ENCODE peak calls at places on chromosomes 11 and 22, in ten cellular contexts. R is sigmoid colon, I is heart left ventricle, T is cardiac muscle cell, H is uterus, D is esophagus muscularis mucosa, L is HAP-1, O is suprapubic skin, X is tibial nerve, C is mammary epithelial cell. J is an unnamed sample.

GRCh38 chr11:93444671-93445073 is 98.5 kb downstream of the SMCO4 start:
- DNase-seq in R (no peak), I (no peak), T (peak; percentile 23), H (no peak), D (no peak), L (peak; percentile 52), O (no peak), X (no peak), C (peak; percentile 90), J (no peak)

GRCh38 chr11:102552447-102553200 is 22.1 kb upstream of the MMP7 start:
- DNase-seq in R (no peak), I (no peak), T (peak; percentile 10), H (no peak), D (no peak), L (no peak), O (no peak), X (no peak), C (peak; percentile 92), J (no peak)

GRCh38 chr11:112318193-112318592 is 57.5 kb upstream of the PLET1 start:
- DNase-seq in R (no peak), I (no peak), T (peak; percentile 91), H (no peak), D (no peak), L (no peak), O (no peak), X (no peak), C (peak; percentile 90), J (no peak)

GRCh38 chr11:78562398-78562797 is 12.3 kb downstream of the NARS2 start:
- DNase-seq in R (no peak), I (no peak), T (peak; percentile 71), H (no peak), D (no peak), L (no peak), O (no peak), X (no peak), C (no peak), J (no peak)

GRCh38 chr11:118923721-118924587 is 1.8 kb downstream of the BCL9L start:
- DNase-seq in R (peak; percentile 65), I (no peak), T (no peak), H (no peak), D (no peak), L (no peak), O (no peak), X (no peak), C (peak; percentile 35), J (no peak)

GRCh38 chr11:10350341-10350740 is 45.5 kb downstream of the ADM start:
- DNase-seq in R (no peak), I (no peak), T (peak; percentile 70), H (no peak), D (peak; percentile 55), L (no peak), O (no peak), X (no peak), C (peak; percentile 66), J (no peak)

GRCh38 chr11:94147433-94147845 is 18.8 kb downstream of the PANX1 start:
- DNase-seq in R (no peak), I (no peak), T (no peak), H (no peak), D (no peak), L (no peak), O (no peak), X (no peak), C (no peak), J (no peak)

GRCh38 chr11:86099727-86100320 is 30.9 kb upstream of the PICALM start:
- DNase-seq in R (no peak), I (no peak), T (peak; percentile 17), H (no peak), D (no peak), L (no peak), O (no peak), X (no peak), C (peak; percentile 86), J (no peak)

GRCh38 chr11:16953620-16954019 is 60.6 kb downstream of the PLEKHA7 start:
- DNase-seq in R (no peak), I (no peak), T (no peak), H (no peak), D (no peak), L (no peak), O (no peak), X (no peak), C (no peak), J (no peak)

GRCh38 chr11:11288972-11289616 is 64.0 kb downstream of the CSNK2A3 start:
- DNase-seq in R (peak; percentile 48), I (no peak), T (no peak), H (no peak), D (no peak), L (no peak), O (peak; percentile 7), X (no peak), C (no peak), J (no peak)

GRCh38 chr22:37178350-37179125 is 9.5 kb downstream of the C1QTNF6 start:
- DNase-seq in R (no peak), I (peak; percentile 48), T (peak; percentile 72), H (no peak), D (no peak), L (no peak), O (peak; percentile 70), X (no peak), C (no peak), J (no peak)

GRCh38 chr22:17201285-17201945 is 17.8 kb downstream of the ADA2 start:
- DNase-seq in R (no peak), I (no peak), T (peak; percentile 44), H (no peak), D (no peak), L (peak; percentile 55), O (no peak), X (no peak), C (no peak), J (no peak)

DNA sequence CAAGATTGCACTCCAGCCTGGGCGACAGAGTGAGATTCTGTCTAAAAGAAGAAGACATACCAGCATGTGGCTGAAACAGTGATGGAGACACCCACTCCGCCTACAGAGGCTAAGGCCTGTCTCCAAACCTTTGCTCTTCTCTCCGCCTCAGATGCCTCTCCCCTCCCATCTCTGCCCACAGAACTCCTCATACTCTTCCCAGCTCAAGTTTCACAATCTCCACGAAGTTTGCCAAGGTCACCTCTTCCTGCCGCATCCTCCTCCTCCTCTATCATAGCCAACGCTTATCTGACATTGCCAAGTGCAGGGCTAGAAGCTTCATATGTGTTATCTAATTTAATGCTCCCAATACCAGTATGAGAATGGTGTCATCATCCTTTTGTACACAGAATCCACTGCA is 25.9 kb upstream of the FBLN1 start:
- DNase-seq in R (no peak), I (no peak), T (no peak), H (no peak), D (no peak), L (no peak), O (no peak), X (no peak), C (no peak), J (no peak)
- H3K4me1 ChIP-seq in R (no peaks in the 10 kb centered on the region), I (no peaks in the 10 kb centered on the region), T (peaks cover 3% of the 10 kb centered on the region), H (no peaks in the 10 kb centered on the region), D (no peaks in the 10 kb centered on the region), L (peaks cover 3% of the 10 kb centered on the region), O (peaks cover 35% of the 10 kb centered on the region), X (peaks cover 14% of the 10 kb centered on the region), C (no peaks in the 10 kb centered on the region), J (no peaks in the 10 kb centered on the region)

DNA sequence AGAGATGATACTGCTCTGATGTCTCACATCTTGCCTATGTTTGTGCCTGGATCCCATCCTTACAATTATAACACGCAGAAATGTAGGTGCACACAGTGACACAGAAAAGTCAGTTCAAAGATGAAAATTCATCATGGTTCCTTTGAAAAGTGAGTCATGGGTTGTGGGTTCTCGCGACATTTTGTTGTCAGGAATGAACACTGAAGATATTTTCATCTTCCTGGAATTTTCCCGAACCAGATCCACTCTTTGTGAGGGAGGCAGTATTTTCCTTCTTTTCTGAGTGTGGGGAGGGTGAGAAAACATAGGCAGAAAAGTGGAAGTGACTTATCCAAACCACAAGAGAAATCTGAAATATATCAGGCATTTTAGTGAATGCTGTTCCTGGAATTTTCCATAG is 81.3 kb downstream of the BMAL1 start:
- DNase-seq in R (no peak), I (no peak), T (peak; percentile 20), H (no peak), D (no peak), L (no peak), O (no peak), X (no peak), C (no peak), J (no peak)
- H3K4me3 ChIP-seq in R (no peak overlapping the region), I (no peak overlapping the region), T (no peak overlapping the region), H (no peak overlapping the region), D (no peak overlapping the region), L (no peak overlapping the region), O (no peak overlapping the region), X (no peak overlapping the region), C (no peak overlapping the region), J (no peak overlapping the region)

DNA sequence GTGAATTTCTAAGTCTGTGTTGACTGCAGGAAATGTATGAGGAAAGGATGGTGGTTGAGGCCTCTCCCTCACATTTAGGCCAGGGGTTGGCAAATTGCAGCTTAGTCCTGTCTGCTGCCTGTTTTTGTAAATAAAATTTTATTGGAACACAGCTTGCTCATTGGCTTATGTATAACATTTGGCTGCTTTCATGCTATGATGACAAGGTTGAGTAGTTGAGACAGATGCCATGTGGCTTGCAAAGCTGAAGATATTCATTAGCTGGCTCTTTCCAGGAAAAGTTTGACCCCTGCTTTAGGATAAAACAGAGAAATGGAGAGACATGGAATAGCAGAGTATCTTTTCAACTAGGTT is 46.2 kb downstream of the BCR start:
- DNase-seq in R (no peak), I (no peak), T (peak; percentile 32), H (no peak), D (no peak), L (no peak), O (no peak), X (no peak), C (no peak), J (no peak)
- H3K4me1 ChIP-seq in R (peaks cover 43% of the 10 kb centered on the region), I (peaks cover 21% of the 10 kb centered on the region), T (peaks cover 25% of the 10 kb centered on the region), H (peaks cover 16% of the 10 kb centered on the region), D (peaks cover 56% of the 10 kb centered on the region), L (no peaks in the 10 kb centered on the region), O (peaks cover 31% of the 10 kb centered on the region), X (peaks cover 41% of the 10 kb centered on the region), C (peaks cover 43% of the 10 kb centered on the region), J (no peaks in the 10 kb centered on the region)

GRCh38 chr11:45667929-45668680 is 2.7 kb upstream of the CHST1 start:
- DNase-seq in R (no peak), I (no peak), T (no peak), H (no peak), D (no peak), L (no peak), O (no peak), X (no peak), C (no peak), J (no peak)

GRCh38 chr11:45666648-45667642 is 1.5 kb upstream of the CHST1 start:
- DNase-seq in R (peak; percentile 21), I (no peak), T (no peak), H (no peak), D (no peak), L (no peak), O (peak; percentile 51), X (no peak), C (no peak), J (no peak)

GRCh38 chr11:45664376-45665205 is 831 bp downstream of the CHST1 start:
- DNase-seq in R (peak; percentile 64), I (no peak), T (no peak), H (no peak), D (no peak), L (no peak), O (peak; percentile 68), X (no peak), C (no peak), J (no peak)

GRCh38 chr11:45665206-45665932 is at the start of gene CHST1:
- DNase-seq in R (peak; percentile 74), I (peak; percentile 47), T (peak; percentile 66), H (peak; percentile 45), D (no peak), L (no peak), O (peak; percentile 69), X (no peak), C (peak; percentile 11), J (no peak)

GRCh38 chr11:45665933-45666647 is 668 bp upstream of the CHST1 start:
- DNase-seq in R (peak; percentile 74), I (peak; percentile 48), T (peak; percentile 40), H (no peak), D (no peak), L (no peak), O (peak; percentile 66), X (no peak), C (no peak), J (peak; percentile 79)
- H3K4me3 ChIP-seq in R (peak overlapping the region; percentile 54), I (peak overlapping the region; percentile 82), T (peak overlapping the region; percentile 78), H (peak overlapping the region; percentile 45), D (peak overlapping the region; percentile 68), L (no peak overlapping the region), O (peak overlapping the region; percentile 73), X (peak overlapping the region; percentile 5), C (no peak overlapping the region), J (peak overlapping the region; percentile 73)